ENCODE peak calls at places on chromosomes 7 and 10, in eight cellular contexts. One of them, this sample, is unnamed.

GRCh38 chr10:113060221-113061053 is 110.4 kb downstream of the TCF7L2 start:
- DNase-seq in MCF 10A: no peak
- DNase-seq in mesothelial cell of epicardium: no peak
- DNase-seq in IMR-90: no peak
- DNase-seq in AG09319: no peak
- DNase-seq in hepatocyte: peak; percentile 52
- DNase-seq in lower lobe of right lung: peak; percentile 55
- DNase-seq in Calu3: no peak
- DNase-seq in this sample: no peak

GRCh38 chr10:56871160-56871668 is 510.2 kb upstream of the ZWINT start:
- DNase-seq in MCF 10A: no peak
- DNase-seq in mesothelial cell of epicardium: no peak
- DNase-seq in IMR-90: no peak
- DNase-seq in AG09319: no peak
- DNase-seq in hepatocyte: no peak
- DNase-seq in lower lobe of right lung: no peak
- DNase-seq in Calu3: no peak
- DNase-seq in this sample: no peak

GRCh38 chr7:101901661-101902491 is 84.5 kb downstream of the CUX1 start:
- DNase-seq in MCF 10A: no peak
- DNase-seq in mesothelial cell of epicardium: no peak
- DNase-seq in IMR-90: peak; percentile 69
- DNase-seq in AG09319: no peak
- DNase-seq in hepatocyte: no peak
- DNase-seq in lower lobe of right lung: no peak
- DNase-seq in Calu3: no peak
- DNase-seq in this sample: no peak

GRCh38 chr10:4708123-4708759 is 117.8 kb upstream of the AKR1E2 start:
- DNase-seq in MCF 10A: peak; percentile 12
- DNase-seq in mesothelial cell of epicardium: no peak
- DNase-seq in IMR-90: no peak
- DNase-seq in AG09319: no peak
- DNase-seq in hepatocyte: no peak
- DNase-seq in lower lobe of right lung: no peak
- DNase-seq in Calu3: peak; percentile 59
- DNase-seq in this sample: no peak

GRCh38 chr7:81648716-81649115 is 121.1 kb downstream of the HGF start:
- DNase-seq in MCF 10A: no peak
- DNase-seq in mesothelial cell of epicardium: no peak
- DNase-seq in IMR-90: peak; percentile 42
- DNase-seq in AG09319: no peak
- DNase-seq in hepatocyte: no peak
- DNase-seq in lower lobe of right lung: no peak
- DNase-seq in Calu3: no peak
- DNase-seq in this sample: no peak

GRCh38 chr7:92025260-92025659 is 84.6 kb downstream of the AKAP9 start:
- DNase-seq in MCF 10A: peak; percentile 23
- DNase-seq in mesothelial cell of epicardium: no peak
- DNase-seq in IMR-90: peak; percentile 87
- DNase-seq in AG09319: peak; percentile 24
- DNase-seq in hepatocyte: no peak
- DNase-seq in lower lobe of right lung: no peak
- DNase-seq in Calu3: no peak
- DNase-seq in this sample: no peak

GRCh38 chr7:63043657-63044543 is 954.7 kb upstream of the ZNF722 start:
- DNase-seq in MCF 10A: no peak
- DNase-seq in mesothelial cell of epicardium: no peak
- DNase-seq in IMR-90: no peak
- DNase-seq in AG09319: no peak
- DNase-seq in hepatocyte: no peak
- DNase-seq in lower lobe of right lung: no peak
- DNase-seq in Calu3: no peak
- DNase-seq in this sample: peak; percentile 79

GRCh38 chr7:155517969-155518368 is 28.4 kb downstream of the CNPY1 start:
- DNase-seq in MCF 10A: no peak
- DNase-seq in mesothelial cell of epicardium: no peak
- DNase-seq in IMR-90: no peak
- DNase-seq in AG09319: no peak
- DNase-seq in hepatocyte: no peak
- DNase-seq in lower lobe of right lung: no peak
- DNase-seq in Calu3: no peak
- DNase-seq in this sample: no peak

GRCh38 chr10:106577266-106577665 is 587.2 kb downstream of the SORCS1 start:
- DNase-seq in MCF 10A: peak; percentile 92
- DNase-seq in mesothelial cell of epicardium: no peak
- DNase-seq in IMR-90: peak; percentile 31
- DNase-seq in AG09319: no peak
- DNase-seq in hepatocyte: peak; percentile 59
- DNase-seq in lower lobe of right lung: no peak
- DNase-seq in Calu3: peak; percentile 12
- DNase-seq in this sample: no peak

GRCh38 chr7:128835790-128836641 is 5.8 kb downstream of the FLNC start:
- DNase-seq in MCF 10A: no peak
- DNase-seq in mesothelial cell of epicardium: no peak
- DNase-seq in IMR-90: peak; percentile 66
- DNase-seq in AG09319: no peak
- DNase-seq in hepatocyte: no peak
- DNase-seq in lower lobe of right lung: peak; percentile 39
- DNase-seq in Calu3: no peak
- DNase-seq in this sample: no peak

GRCh38 chr10:69499726-69500689 is 48.7 kb downstream of the TSPAN15 start:
- DNase-seq in MCF 10A: no peak
- DNase-seq in mesothelial cell of epicardium: no peak
- DNase-seq in IMR-90: no peak
- DNase-seq in AG09319: no peak
- DNase-seq in hepatocyte: no peak
- DNase-seq in lower lobe of right lung: peak; percentile 30
- DNase-seq in Calu3: no peak
- DNase-seq in this sample: no peak

GRCh38 chr10:131915990-131916766 is 15.4 kb downstream of the PPP2R2D start:
- DNase-seq in MCF 10A: no peak
- DNase-seq in mesothelial cell of epicardium: no peak
- DNase-seq in IMR-90: no peak
- DNase-seq in AG09319: no peak
- DNase-seq in hepatocyte: no peak
- DNase-seq in lower lobe of right lung: no peak
- DNase-seq in Calu3: no peak
- DNase-seq in this sample: no peak

GRCh38 chr10:133272301-133272963 is 4.2 kb downstream of the ADAM8 start:
- DNase-seq in MCF 10A: no peak
- DNase-seq in mesothelial cell of epicardium: no peak
- DNase-seq in IMR-90: no peak
- DNase-seq in AG09319: no peak
- DNase-seq in hepatocyte: no peak
- DNase-seq in lower lobe of right lung: no peak
- DNase-seq in Calu3: no peak
- DNase-seq in this sample: no peak

GRCh38 chr10:133056651-133057178 is 31.0 kb upstream of the ADGRA1 start:
- DNase-seq in MCF 10A: no peak
- DNase-seq in mesothelial cell of epicardium: no peak
- DNase-seq in IMR-90: no peak
- DNase-seq in AG09319: no peak
- DNase-seq in hepatocyte: no peak
- DNase-seq in lower lobe of right lung: no peak
- DNase-seq in Calu3: no peak
- DNase-seq in this sample: no peak

GRCh38 chr10:50624866-50625491 is 1.2 kb upstream of the SGMS1 start:
- DNase-seq in MCF 10A: peak; percentile 65
- DNase-seq in mesothelial cell of epicardium: peak; percentile 77
- DNase-seq in IMR-90: peak; percentile 64
- DNase-seq in AG09319: no peak
- DNase-seq in hepatocyte: peak; percentile 92
- DNase-seq in lower lobe of right lung: peak; percentile 80
- DNase-seq in Calu3: peak; percentile 85
- DNase-seq in this sample: peak; percentile 93

GRCh38 chr10:77422491-77423338 is 214.9 kb downstream of the KCNMA1 start:
- DNase-seq in MCF 10A: no peak
- DNase-seq in mesothelial cell of epicardium: no peak
- DNase-seq in IMR-90: no peak
- DNase-seq in AG09319: no peak
- DNase-seq in hepatocyte: no peak
- DNase-seq in lower lobe of right lung: no peak
- DNase-seq in Calu3: no peak
- DNase-seq in this sample: no peak

DNA sequence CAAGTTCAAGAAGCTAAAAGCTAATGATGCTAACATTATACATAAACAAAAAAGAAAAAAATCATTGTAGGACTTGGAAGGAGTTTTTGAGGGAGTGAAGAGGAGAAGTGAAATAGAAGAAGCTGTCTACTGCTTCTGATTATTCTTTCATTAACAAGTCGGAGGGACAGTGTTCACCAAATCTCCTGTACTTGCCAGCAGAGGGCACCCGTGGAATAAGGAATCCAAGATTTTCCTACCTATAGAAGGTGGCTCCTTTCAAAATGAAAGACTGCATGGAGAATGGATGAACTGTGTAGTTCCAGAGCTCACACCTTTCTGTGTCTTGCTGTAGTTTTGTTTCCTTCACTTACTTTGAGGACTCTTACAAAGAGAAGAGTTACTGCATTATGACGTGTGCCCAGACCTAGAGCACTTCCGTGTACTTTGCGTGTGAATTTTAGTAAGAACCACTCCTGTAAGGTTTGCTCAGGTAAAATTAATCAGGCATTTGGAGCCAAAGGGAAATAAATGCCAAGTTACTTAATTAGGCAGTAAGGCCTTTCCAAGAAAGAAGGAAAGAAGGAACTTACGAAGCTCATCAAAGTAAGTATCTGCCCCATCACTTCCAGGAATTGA is 145.1 kb downstream of the SEMA3D start:
- DNase-seq in MCF 10A: peak; percentile 74
- DNase-seq in mesothelial cell of epicardium: peak; percentile 61
- DNase-seq in IMR-90: peak; percentile 69
- DNase-seq in AG09319: peak; percentile 41
- DNase-seq in hepatocyte: peak; percentile 81
- DNase-seq in lower lobe of right lung: peak; percentile 52
- DNase-seq in Calu3: peak; percentile 69
- DNase-seq in this sample: no peak
- TF ChIP-seq CTCF in MCF 10A: peak; percentile 71
- TF ChIP-seq CTCF in mesothelial cell of epicardium: peak; percentile 66
- TF ChIP-seq CTCF in IMR-90: peak; percentile 86
- TF ChIP-seq CTCF in AG09319: peak; percentile 72
- TF ChIP-seq CTCF in hepatocyte: peak; percentile 86
- TF ChIP-seq CTCF in lower lobe of right lung: peak; percentile 67
- TF ChIP-seq CTCF in Calu3: no peak
- TF ChIP-seq CTCF in this sample: peak; percentile 98

DNA sequence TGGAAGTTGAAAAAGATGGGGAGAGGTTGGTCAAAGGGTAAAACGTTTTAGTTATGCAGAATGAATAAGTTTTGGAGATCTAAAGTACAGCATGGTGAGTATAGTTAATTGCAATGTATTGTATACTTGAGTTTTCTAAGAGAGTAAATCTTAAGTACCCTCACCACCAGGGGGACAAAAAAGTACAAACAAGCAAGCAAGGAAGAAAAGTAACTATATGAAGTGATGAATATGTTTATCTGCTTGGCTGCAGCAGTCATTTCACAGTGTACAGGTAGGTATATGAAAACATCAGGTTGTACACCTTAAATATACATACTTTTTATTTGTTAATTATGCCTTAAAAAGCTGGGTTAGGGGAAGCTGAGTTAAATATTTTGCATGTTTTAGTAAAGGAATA is 157.3 kb downstream of the PCLO start:
- DNase-seq in MCF 10A: no peak
- DNase-seq in mesothelial cell of epicardium: no peak
- DNase-seq in IMR-90: no peak
- DNase-seq in AG09319: no peak
- DNase-seq in hepatocyte: peak; percentile 11
- DNase-seq in lower lobe of right lung: no peak
- DNase-seq in Calu3: no peak
- DNase-seq in this sample: no peak
- TF ChIP-seq CTCF in MCF 10A: no peak
- TF ChIP-seq CTCF in mesothelial cell of epicardium: peak; percentile 52
- TF ChIP-seq CTCF in IMR-90: no peak
- TF ChIP-seq CTCF in AG09319: no peak
- TF ChIP-seq CTCF in hepatocyte: no peak
- TF ChIP-seq CTCF in lower lobe of right lung: no peak
- TF ChIP-seq CTCF in Calu3: no peak
- TF ChIP-seq CTCF in this sample: peak; percentile 70

GRCh38 chr7:42128703-42129102 is 108.3 kb downstream of the GLI3 start:
- DNase-seq in MCF 10A: peak; percentile 33
- DNase-seq in mesothelial cell of epicardium: no peak
- DNase-seq in IMR-90: no peak
- DNase-seq in AG09319: no peak
- DNase-seq in hepatocyte: no peak
- DNase-seq in lower lobe of right lung: no peak
- DNase-seq in Calu3: no peak
- DNase-seq in this sample: no peak
- TF ChIP-seq CTCF in MCF 10A: peak; percentile 27
- TF ChIP-seq CTCF in mesothelial cell of epicardium: no peak
- TF ChIP-seq CTCF in IMR-90: peak; percentile 18
- TF ChIP-seq CTCF in AG09319: peak; percentile 9
- TF ChIP-seq CTCF in hepatocyte: peak; percentile 9
- TF ChIP-seq CTCF in lower lobe of right lung: no peak
- TF ChIP-seq CTCF in Calu3: no peak
- TF ChIP-seq CTCF in this sample: peak; percentile 63

GRCh38 chr10:12950583-12951128 is 50.9 kb downstream of the CCDC3 start:
- DNase-seq in MCF 10A: no peak
- DNase-seq in mesothelial cell of epicardium: no peak
- DNase-seq in IMR-90: no peak
- DNase-seq in AG09319: no peak
- DNase-seq in hepatocyte: no peak
- DNase-seq in lower lobe of right lung: no peak
- DNase-seq in Calu3: no peak
- DNase-seq in this sample: no peak

GRCh38 chr10:12947741-12948140 is 53.8 kb downstream of the CCDC3 start:
- DNase-seq in MCF 10A: no peak
- DNase-seq in mesothelial cell of epicardium: no peak
- DNase-seq in IMR-90: no peak
- DNase-seq in AG09319: no peak
- DNase-seq in hepatocyte: no peak
- DNase-seq in lower lobe of right lung: no peak
- DNase-seq in Calu3: no peak
- DNase-seq in this sample: no peak

GRCh38 chr10:12946372-12946771 is 55.1 kb downstream of the CCDC3 start:
- DNase-seq in MCF 10A: no peak
- DNase-seq in mesothelial cell of epicardium: no peak
- DNase-seq in IMR-90: no peak
- DNase-seq in AG09319: no peak
- DNase-seq in hepatocyte: no peak
- DNase-seq in lower lobe of right lung: no peak
- DNase-seq in Calu3: no peak
- DNase-seq in this sample: no peak

GRCh38 chr10:12945709-12946359 is 55.7 kb downstream of the CCDC3 start:
- DNase-seq in MCF 10A: no peak
- DNase-seq in mesothelial cell of epicardium: no peak
- DNase-seq in IMR-90: no peak
- DNase-seq in AG09319: no peak
- DNase-seq in hepatocyte: no peak
- DNase-seq in lower lobe of right lung: no peak
- DNase-seq in Calu3: no peak
- DNase-seq in this sample: no peak

DNA sequence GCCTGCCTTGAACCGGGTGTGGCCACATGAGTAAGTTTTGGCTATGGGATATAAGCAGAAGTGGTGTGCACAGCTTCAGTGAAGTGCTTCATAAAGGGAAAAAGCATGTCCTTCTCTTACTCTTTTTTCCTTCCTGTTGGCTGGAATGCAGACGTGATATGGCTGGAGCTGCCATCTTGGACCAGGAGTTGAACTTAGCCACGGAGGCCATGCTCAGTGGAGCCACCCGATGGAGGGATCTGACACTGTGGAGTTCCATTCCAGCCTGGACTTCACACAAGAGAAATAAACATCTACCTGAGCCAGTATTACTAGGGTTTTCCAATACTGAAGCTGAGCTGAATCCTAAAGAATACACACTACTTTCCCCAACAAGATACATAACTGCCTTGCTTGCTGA is 52.3 kb downstream of the CCDC3 start:
- DNase-seq in MCF 10A: no peak
- DNase-seq in mesothelial cell of epicardium: no peak
- DNase-seq in IMR-90: no peak
- DNase-seq in AG09319: no peak
- DNase-seq in hepatocyte: no peak
- DNase-seq in lower lobe of right lung: no peak
- DNase-seq in Calu3: no peak
- DNase-seq in this sample: no peak
- TF ChIP-seq CTCF in MCF 10A: no peak
- TF ChIP-seq CTCF in mesothelial cell of epicardium: no peak
- TF ChIP-seq CTCF in IMR-90: no peak
- TF ChIP-seq CTCF in AG09319: no peak
- TF ChIP-seq CTCF in hepatocyte: peak; percentile 3
- TF ChIP-seq CTCF in lower lobe of right lung: no peak
- TF ChIP-seq CTCF in Calu3: no peak
- TF ChIP-seq CTCF in this sample: peak; percentile 50

This sample was measured in chondrocyte.